ENCODE peak calls at places on chromosomes 3 and 15, in eight cellular contexts. One of them, this sample, is unnamed.
A peak's percentile ranks its signal among the peaks of the same experiment; 100 is the strongest.

GRCh38 chr15:79837846-79838245 is 59.0 kb downstream of the MTHFS start:
- DNase-seq in A549: no peak
- DNase-seq in stomach: no peak
- DNase-seq in tibial nerve: no peak
- DNase-seq in SK-N-SH: no peak
- DNase-seq in K562: no peak
- DNase-seq in H1: no peak
- DNase-seq in HepG2: no peak
- DNase-seq in this sample: no peak

GRCh38 chr15:62534996-62535395 is 369.9 kb upstream of the C2CD4B start:
- DNase-seq in SK-N-SH: no peak
- DNase-seq in HepG2: no peak
- DNase-seq in K562: no peak
- DNase-seq in stomach: no peak
- DNase-seq in tibial nerve: no peak
- DNase-seq in A549: no peak
- DNase-seq in H1: no peak
- DNase-seq in this sample: no peak

GRCh38 chr15:80154336-80154735 is 1.5 kb downstream of the FAH start:
- DNase-seq in stomach: no peak
- DNase-seq in tibial nerve: no peak
- DNase-seq in A549: no peak
- DNase-seq in K562: no peak
- DNase-seq in SK-N-SH: no peak
- DNase-seq in H1: no peak
- DNase-seq in HepG2: peak; percentile 72
- DNase-seq in this sample: no peak

GRCh38 chr15:40543082-40543481 is 21.8 kb downstream of the CCDC32 start:
- DNase-seq in K562: no peak
- DNase-seq in stomach: no peak
- DNase-seq in H1: no peak
- DNase-seq in tibial nerve: no peak
- DNase-seq in A549: no peak
- DNase-seq in SK-N-SH: no peak
- DNase-seq in HepG2: no peak
- DNase-seq in this sample: no peak

GRCh38 chr15:45378913-45379262 is 544 bp upstream of the GATM start:
- DNase-seq in stomach: no peak
- DNase-seq in SK-N-SH: no peak
- DNase-seq in K562: no peak
- DNase-seq in H1: no peak
- DNase-seq in A549: no peak
- DNase-seq in tibial nerve: no peak
- DNase-seq in HepG2: no peak
- DNase-seq in this sample: no peak

GRCh38 chr3:46456118-46456517 is 8.6 kb downstream of the LTF start:
- DNase-seq in stomach: no peak
- DNase-seq in SK-N-SH: no peak
- DNase-seq in A549: no peak
- DNase-seq in K562: no peak
- DNase-seq in H1: no peak
- DNase-seq in HepG2: no peak
- DNase-seq in tibial nerve: no peak
- DNase-seq in this sample: no peak

GRCh38 chr3:148329481-148330220 is 368.1 kb upstream of the AGTR1 start:
- DNase-seq in stomach: no peak
- DNase-seq in A549: no peak
- DNase-seq in tibial nerve: no peak
- DNase-seq in K562: no peak
- DNase-seq in HepG2: no peak
- DNase-seq in SK-N-SH: no peak
- DNase-seq in H1: no peak
- DNase-seq in this sample: no peak

GRCh38 chr3:193830791-193831191 is 237.8 kb downstream of the OPA1 start:
- DNase-seq in stomach: no peak
- DNase-seq in SK-N-SH: no peak
- DNase-seq in HepG2: no peak
- DNase-seq in K562: no peak
- DNase-seq in H1: no peak
- DNase-seq in tibial nerve: no peak
- DNase-seq in A549: no peak
- DNase-seq in this sample: no peak

GRCh38 chr3:120496278-120496975 is 45.6 kb upstream of the FSTL1 start:
- DNase-seq in H1: no peak
- DNase-seq in tibial nerve: no peak
- DNase-seq in stomach: no peak
- DNase-seq in A549: peak; percentile 15
- DNase-seq in SK-N-SH: no peak
- DNase-seq in K562: no peak
- DNase-seq in HepG2: no peak
- DNase-seq in this sample: no peak

GRCh38 chr3:141812091-141812490 is 48.9 kb downstream of the GRK7 start:
- DNase-seq in HepG2: no peak
- DNase-seq in stomach: no peak
- DNase-seq in tibial nerve: no peak
- DNase-seq in H1: no peak
- DNase-seq in K562: no peak
- DNase-seq in SK-N-SH: no peak
- DNase-seq in A549: no peak
- DNase-seq in this sample: no peak

GRCh38 chr15:61195116-61196002 is 33.7 kb downstream of the RORA start:
- DNase-seq in H1: no peak
- DNase-seq in stomach: no peak
- DNase-seq in HepG2: peak; percentile 23
- DNase-seq in A549: peak; percentile 37
- DNase-seq in tibial nerve: peak; percentile 25
- DNase-seq in K562: peak; percentile 44
- DNase-seq in SK-N-SH: peak; percentile 39
- DNase-seq in this sample: no peak

GRCh38 chr3:99172736-99173657 is 271.5 kb upstream of the DCBLD2 start:
- DNase-seq in HepG2: peak; percentile 54
- DNase-seq in H1: peak; percentile 69
- DNase-seq in A549: peak; percentile 26
- DNase-seq in SK-N-SH: peak; percentile 36
- DNase-seq in tibial nerve: peak; percentile 62
- DNase-seq in stomach: peak; percentile 44
- DNase-seq in K562: peak; percentile 11
- DNase-seq in this sample: no peak

GRCh38 chr3:126133606-126134005 is 46.8 kb downstream of the ALDH1L1 start:
- DNase-seq in HepG2: no peak
- DNase-seq in tibial nerve: no peak
- DNase-seq in A549: no peak
- DNase-seq in stomach: no peak
- DNase-seq in K562: no peak
- DNase-seq in SK-N-SH: no peak
- DNase-seq in H1: peak; percentile 47
- DNase-seq in this sample: peak; percentile 25

GRCh38 chr15:100849021-100849831 is 30.4 kb upstream of the ALDH1A3 start:
- DNase-seq in K562: peak; percentile 37
- DNase-seq in stomach: peak; percentile 37
- DNase-seq in A549: peak; percentile 96
- DNase-seq in SK-N-SH: no peak
- DNase-seq in H1: peak; percentile 40
- DNase-seq in HepG2: no peak
- DNase-seq in tibial nerve: no peak
- DNase-seq in this sample: peak; percentile 63
- TF ChIP-seq CTCF in K562: no peak
- TF ChIP-seq CTCF in stomach: no peak
- TF ChIP-seq CTCF in A549: peak; percentile 63
- TF ChIP-seq CTCF in SK-N-SH: no peak
- TF ChIP-seq CTCF in H1: no peak
- TF ChIP-seq CTCF in HepG2: no peak
- TF ChIP-seq CTCF in tibial nerve: peak; percentile 5
- TF ChIP-seq CTCF in this sample: no peak

DNA sequence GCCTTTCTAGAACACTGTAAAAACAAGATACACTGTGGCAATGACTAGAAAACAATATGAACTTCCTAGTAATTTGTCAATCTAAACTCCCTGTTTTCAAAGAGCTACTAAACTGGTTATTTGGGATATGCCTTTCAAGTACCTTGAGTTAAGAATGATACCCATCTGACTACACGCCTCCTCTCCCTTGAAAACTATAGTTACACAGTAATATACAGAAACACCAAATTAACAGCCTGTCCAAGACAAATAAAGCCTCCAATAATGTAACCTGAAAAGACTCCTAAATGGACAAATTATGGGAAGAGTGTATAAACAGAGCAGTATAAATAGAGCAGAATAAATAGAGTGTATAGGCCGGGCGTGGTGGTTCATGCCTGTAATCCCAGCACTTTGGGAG is 70.1 kb downstream of the SMARCC1 start:
- DNase-seq in K562: no peak
- DNase-seq in A549: no peak
- DNase-seq in SK-N-SH: no peak
- DNase-seq in stomach: no peak
- DNase-seq in HepG2: no peak
- DNase-seq in tibial nerve: no peak
- DNase-seq in H1: no peak
- DNase-seq in this sample: no peak
- TF ChIP-seq EP300 in K562: no peak
- TF ChIP-seq EP300 in A549: no peak
- TF ChIP-seq EP300 in SK-N-SH: no peak
- TF ChIP-seq EP300 in stomach: no peak
- TF ChIP-seq EP300 in HepG2: no peak
- TF ChIP-seq EP300 in tibial nerve: no peak
- TF ChIP-seq EP300 in H1: no peak
- TF ChIP-seq EP300 in this sample: no peak

GRCh38 chr3:47577583-47578118 is 1.0 kb downstream of the CSPG5 start:
- DNase-seq in K562: no peak
- DNase-seq in H1: peak; percentile 67
- DNase-seq in stomach: no peak
- DNase-seq in A549: no peak
- DNase-seq in tibial nerve: no peak
- DNase-seq in HepG2: no peak
- DNase-seq in SK-N-SH: peak; percentile 73
- DNase-seq in this sample: no peak
- H3K4me3 ChIP-seq in K562: peak overlapping the region; percentile 65
- H3K4me3 ChIP-seq in H1: peak overlapping the region; percentile 27
- H3K4me3 ChIP-seq in stomach: peak overlapping the region; percentile 64
- H3K4me3 ChIP-seq in A549: peak overlapping the region; percentile 92
- H3K4me3 ChIP-seq in tibial nerve: peak overlapping the region; percentile 60
- H3K4me3 ChIP-seq in HepG2: no peak overlapping the region
- H3K4me3 ChIP-seq in SK-N-SH: peak overlapping the region; percentile 57
- H3K4me3 ChIP-seq in this sample: peak overlapping the region; percentile 56

DNA sequence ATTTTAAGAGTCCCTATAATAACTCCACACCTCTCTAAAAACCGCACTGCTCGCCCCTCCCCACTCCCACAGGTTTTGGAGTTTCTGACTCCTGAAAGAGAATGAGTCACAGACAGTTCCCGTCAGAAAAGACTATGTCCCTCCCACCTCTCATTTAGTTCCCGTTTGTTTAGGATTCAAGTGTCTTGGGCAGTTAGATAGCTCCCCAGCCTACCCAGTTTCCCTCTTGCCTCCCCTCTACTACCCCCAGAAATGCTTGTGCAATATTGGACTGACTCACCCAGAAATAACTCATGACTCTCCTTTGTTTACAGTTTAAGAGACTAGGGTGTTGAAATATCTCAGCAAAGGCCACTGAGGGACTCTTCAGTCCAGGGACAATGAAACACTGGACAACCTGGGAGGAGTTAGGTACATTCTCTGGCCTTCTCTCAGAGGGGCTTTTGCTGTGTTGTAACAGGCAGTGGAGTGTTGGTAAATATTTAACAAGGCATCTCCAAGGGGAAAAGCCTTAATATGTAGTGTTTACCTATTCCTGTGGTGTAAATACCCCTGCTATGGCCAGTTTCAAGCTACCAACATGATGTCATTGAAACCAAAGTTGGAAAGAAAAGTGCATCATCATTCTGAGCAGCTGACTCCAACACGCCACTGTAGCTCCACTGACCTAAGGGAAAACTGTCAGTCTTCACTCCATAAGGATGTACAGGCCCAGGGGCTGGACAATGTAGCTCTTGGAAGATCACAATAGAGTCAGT is 96.1 kb upstream of the CHD2 start:
- DNase-seq in stomach: peak; percentile 60
- DNase-seq in H1: no peak
- DNase-seq in K562: peak; percentile 86
- DNase-seq in HepG2: peak; percentile 100
- DNase-seq in tibial nerve: peak; percentile 85
- DNase-seq in A549: peak; percentile 96
- DNase-seq in SK-N-SH: no peak
- DNase-seq in this sample: peak; percentile 63
- TF ChIP-seq CTCF in stomach: no peak
- TF ChIP-seq CTCF in H1: no peak
- TF ChIP-seq CTCF in K562: peak; percentile 1
- TF ChIP-seq CTCF in HepG2: no peak
- TF ChIP-seq CTCF in tibial nerve: no peak
- TF ChIP-seq CTCF in A549: no peak
- TF ChIP-seq CTCF in SK-N-SH: no peak
- TF ChIP-seq CTCF in this sample: no peak

GRCh38 chr3:22089284-22089683 is 338.3 kb upstream of the ZNF385D start:
- DNase-seq in SK-N-SH: peak; percentile 6
- DNase-seq in tibial nerve: no peak
- DNase-seq in A549: peak; percentile 6
- DNase-seq in K562: no peak
- DNase-seq in H1: no peak
- DNase-seq in stomach: no peak
- DNase-seq in HepG2: peak; percentile 23
- DNase-seq in this sample: no peak
- TF ChIP-seq EP300 in SK-N-SH: no peak
- TF ChIP-seq EP300 in tibial nerve: no peak
- TF ChIP-seq EP300 in A549: no peak
- TF ChIP-seq EP300 in K562: no peak
- TF ChIP-seq EP300 in H1: no peak
- TF ChIP-seq EP300 in stomach: no peak
- TF ChIP-seq EP300 in HepG2: no peak
- TF ChIP-seq EP300 in this sample: no peak

GRCh38 chr15:31352911-31353811 is 26.5 kb downstream of the KLF13 start:
- DNase-seq in stomach: peak; percentile 67
- DNase-seq in tibial nerve: peak; percentile 76
- DNase-seq in H1: no peak
- DNase-seq in K562: peak; percentile 33
- DNase-seq in A549: no peak
- DNase-seq in HepG2: no peak
- DNase-seq in SK-N-SH: peak; percentile 81
- DNase-seq in this sample: peak; percentile 77
- H3K4me3 ChIP-seq in stomach: no peak overlapping the region
- H3K4me3 ChIP-seq in tibial nerve: peak overlapping the region; percentile 1
- H3K4me3 ChIP-seq in H1: no peak overlapping the region
- H3K4me3 ChIP-seq in K562: no peak overlapping the region
- H3K4me3 ChIP-seq in A549: no peak overlapping the region
- H3K4me3 ChIP-seq in HepG2: no peak overlapping the region
- H3K4me3 ChIP-seq in SK-N-SH: no peak overlapping the region
- H3K4me3 ChIP-seq in this sample: no peak overlapping the region

DNA sequence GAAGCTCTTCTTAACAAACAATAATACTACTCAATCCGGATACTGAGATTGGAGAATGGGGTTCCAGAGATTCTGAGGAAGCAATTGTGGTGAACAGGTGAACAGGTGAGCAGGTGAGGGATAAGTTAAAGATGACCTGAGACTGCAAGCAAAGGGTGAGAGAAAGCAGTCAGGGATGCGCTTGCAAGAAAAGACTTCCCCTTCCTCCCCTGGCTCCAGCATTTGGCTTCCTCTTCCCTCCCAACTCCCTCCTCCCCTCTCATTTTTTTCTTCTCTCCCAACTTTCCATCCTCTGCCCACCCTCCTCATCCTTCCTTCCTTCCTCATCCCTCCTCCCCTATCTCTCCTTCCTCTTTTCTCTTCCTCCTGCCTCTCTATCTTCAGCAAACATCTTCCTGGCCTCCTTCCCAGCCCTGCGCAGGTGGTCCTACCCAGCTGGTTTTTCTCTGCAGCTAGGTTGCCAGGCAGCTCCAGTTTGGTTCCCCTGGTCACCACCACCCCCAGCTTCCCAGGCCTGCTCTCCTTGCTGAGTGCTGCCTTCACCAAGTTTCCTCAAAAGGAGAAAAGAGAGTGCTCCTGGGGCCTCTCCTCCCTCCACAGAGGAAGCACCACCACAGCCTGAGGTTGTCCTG is 10.5 kb upstream of the VIPR1 start:
- DNase-seq in tibial nerve: no peak
- DNase-seq in H1: no peak
- DNase-seq in stomach: peak; percentile 33
- DNase-seq in SK-N-SH: no peak
- DNase-seq in A549: no peak
- DNase-seq in HepG2: no peak
- DNase-seq in K562: no peak
- DNase-seq in this sample: no peak
- TF ChIP-seq CTCF in tibial nerve: no peak
- TF ChIP-seq CTCF in H1: no peak
- TF ChIP-seq CTCF in stomach: no peak
- TF ChIP-seq CTCF in SK-N-SH: no peak
- TF ChIP-seq CTCF in A549: no peak
- TF ChIP-seq CTCF in HepG2: no peak
- TF ChIP-seq CTCF in K562: no peak
- TF ChIP-seq CTCF in this sample: no peak

This sample was measured in ovary.